ENCODE peak calls at places on chromosome 19, in six cellular contexts. J, R, M, W, U and O are unnamed samples.

GRCh38 chr19:58357798-58358145 is 4.5 kb upstream of the A1BG start:
- DNase-seq in M (no peak), R (no peak), W (no peak), J (no peak), U (no peak), O (no peak)

GRCh38 chr19:4839192-4839591 is 7.7 kb upstream of the TICAM1 start:
- DNase-seq in M (no peak), W (no peak), J (no peak), R (no peak), U (no peak), O (no peak)

GRCh38 chr19:42433503-42434260 is 6.5 kb upstream of the LIPE start:
- DNase-seq in U (peak; percentile 78), W (no peak), R (no peak), M (peak; percentile 52), J (peak; percentile 92), O (peak; percentile 83)

GRCh38 chr19:40398417-40399056 is 8.6 kb upstream of the HIPK4 start:
- DNase-seq in R (no peak), U (no peak), M (no peak), J (no peak), W (no peak), O (peak; percentile 85)

GRCh38 chr19:53019684-53020083 is 6.0 kb downstream of the ERVV-1 start:
- DNase-seq in W (no peak), U (no peak), M (no peak), J (peak; percentile 14), R (no peak), O (no peak)

GRCh38 chr19:12331211-12331941 is 2.1 kb downstream of the ZNF563 start:
- DNase-seq in U (no peak), W (no peak), M (no peak), J (no peak), R (no peak), O (no peak)

GRCh38 chr19:38932425-38933179 is 1.9 kb downstream of the MRPS12 start:
- DNase-seq in M (no peak), U (peak; percentile 57), R (no peak), W (no peak), J (peak; percentile 35), O (peak; percentile 56)

GRCh38 chr19:49921871-49922755 is 6.9 kb upstream of the ATF5 start:
- DNase-seq in R (no peak), J (no peak), U (peak; percentile 85), W (no peak), M (no peak), O (no peak)

GRCh38 chr19:16325671-16326400 is 1.2 kb downstream of the KLF2 start:
- DNase-seq in J (peak; percentile 40), M (peak; percentile 38), W (no peak), R (no peak), U (no peak), O (no peak)

GRCh38 chr19:45130888-45131615 is 29.7 kb downstream of the NKPD1 start:
- DNase-seq in U (no peak), R (no peak), M (no peak), J (peak; percentile 98), W (no peak), O (peak; percentile 67)